ENCODE peak calls at places on chromosomes 3 and 15, in nine cellular contexts. One of them, this sample, is unnamed.

GRCh38 chr3:142850395-142851023 is 38.4 kb downstream of the PCOLCE2 start:
- DNase-seq in astrocyte of the spinal cord: peak
- DNase-seq in body of pancreas: peak
- DNase-seq in brain microvascular endothelial cell: peak
- DNase-seq in thoracic aorta: no peak
- DNase-seq in fibroblast of pulmonary artery: peak
- DNase-seq in cardiac muscle cell: peak
- DNase-seq in PC-3: peak
- DNase-seq in H7: no peak
- DNase-seq in this sample: peak

GRCh38 chr3:42803800-42804112 is 534 bp downstream of the HIGD1A start:
- DNase-seq in PC-3: no peak
- DNase-seq in brain microvascular endothelial cell: peak
- DNase-seq in H7: no peak
- DNase-seq in astrocyte of the spinal cord: peak
- DNase-seq in thoracic aorta: no peak
- DNase-seq in cardiac muscle cell: peak
- DNase-seq in fibroblast of pulmonary artery: peak
- DNase-seq in body of pancreas: peak
- DNase-seq in this sample: peak

GRCh38 chr3:149553781-149554451 is 79.4 kb downstream of the TM4SF4 start:
- DNase-seq in PC-3: no peak
- DNase-seq in astrocyte of the spinal cord: peak
- DNase-seq in brain microvascular endothelial cell: no peak
- DNase-seq in body of pancreas: peak
- DNase-seq in thoracic aorta: no peak
- DNase-seq in H7: no peak
- DNase-seq in fibroblast of pulmonary artery: peak
- DNase-seq in cardiac muscle cell: peak
- DNase-seq in this sample: peak

GRCh38 chr3:186099178-186099577 is 9.7 kb downstream of the ETV5 start:
- DNase-seq in body of pancreas: peak
- DNase-seq in H7: no peak
- DNase-seq in thoracic aorta: peak
- DNase-seq in fibroblast of pulmonary artery: peak
- DNase-seq in brain microvascular endothelial cell: peak
- DNase-seq in PC-3: peak
- DNase-seq in cardiac muscle cell: peak
- DNase-seq in astrocyte of the spinal cord: peak
- DNase-seq in this sample: peak

GRCh38 chr3:38086496-38086895 is 47.5 kb downstream of the DLEC1 start:
- DNase-seq in PC-3: no peak
- DNase-seq in thoracic aorta: no peak
- DNase-seq in body of pancreas: no peak
- DNase-seq in astrocyte of the spinal cord: no peak
- DNase-seq in H7: no peak
- DNase-seq in fibroblast of pulmonary artery: no peak
- DNase-seq in brain microvascular endothelial cell: no peak
- DNase-seq in cardiac muscle cell: no peak
- DNase-seq in this sample: no peak

GRCh38 chr3:46972396-46972795 is 4.1 kb downstream of the CCDC12 start:
- DNase-seq in PC-3: no peak
- DNase-seq in thoracic aorta: no peak
- DNase-seq in H7: no peak
- DNase-seq in fibroblast of pulmonary artery: no peak
- DNase-seq in brain microvascular endothelial cell: no peak
- DNase-seq in astrocyte of the spinal cord: no peak
- DNase-seq in body of pancreas: no peak
- DNase-seq in cardiac muscle cell: no peak
- DNase-seq in this sample: no peak

GRCh38 chr3:94115482-94115881 is 52.6 kb downstream of the NSUN3 start:
- DNase-seq in fibroblast of pulmonary artery: peak
- DNase-seq in H7: no peak
- DNase-seq in thoracic aorta: no peak
- DNase-seq in brain microvascular endothelial cell: peak
- DNase-seq in body of pancreas: no peak
- DNase-seq in astrocyte of the spinal cord: peak
- DNase-seq in PC-3: peak
- DNase-seq in cardiac muscle cell: peak
- DNase-seq in this sample: no peak

GRCh38 chr15:95132774-95133173 is 901.4 kb downstream of the MCTP2 start:
- DNase-seq in PC-3: peak
- DNase-seq in thoracic aorta: no peak
- DNase-seq in brain microvascular endothelial cell: peak
- DNase-seq in cardiac muscle cell: peak
- DNase-seq in astrocyte of the spinal cord: peak
- DNase-seq in fibroblast of pulmonary artery: peak
- DNase-seq in body of pancreas: no peak
- DNase-seq in H7: no peak
- DNase-seq in this sample: no peak

DNA sequence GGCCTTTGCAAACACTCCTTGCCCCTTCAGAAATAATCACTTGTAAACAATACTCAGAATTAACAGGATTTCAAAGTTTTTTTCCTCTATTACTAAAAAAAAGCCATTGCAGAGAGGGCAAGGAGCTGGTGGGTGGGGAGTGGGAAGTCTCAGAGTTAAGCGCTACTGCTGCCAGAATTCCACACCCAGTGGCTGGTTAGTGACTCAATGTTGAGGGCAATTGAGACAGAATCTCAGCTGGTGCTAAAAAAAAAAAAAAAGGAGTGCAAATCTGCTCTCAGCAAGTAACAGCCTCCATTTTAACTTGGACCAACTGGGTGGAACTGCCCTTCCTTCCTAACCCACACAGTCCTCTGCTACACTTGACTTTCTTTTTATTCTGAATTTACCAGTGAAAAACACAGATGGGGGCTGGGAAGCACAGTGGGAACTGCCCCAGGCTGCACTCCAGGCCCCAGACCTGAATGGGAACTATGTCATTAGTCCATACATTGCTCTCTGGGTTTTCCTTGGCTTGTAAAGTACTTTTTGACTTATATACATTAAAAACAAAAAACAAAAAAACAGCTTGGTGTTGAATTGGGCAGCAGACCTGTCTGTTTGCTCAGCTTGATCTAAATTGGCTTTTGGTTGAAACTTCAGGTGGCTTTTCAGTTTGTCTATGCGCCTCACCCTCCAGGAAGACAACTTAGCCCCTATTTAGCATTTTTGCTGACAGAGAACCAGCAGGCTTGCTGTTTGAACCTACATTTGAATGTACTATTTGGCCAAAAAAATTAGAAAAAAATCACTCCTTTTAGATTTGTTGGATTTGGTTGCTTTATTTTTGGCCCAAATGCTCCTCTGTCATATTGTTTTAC is 357.8 kb upstream of the TBL1XR1 start:
- DNase-seq in astrocyte of the spinal cord: peak
- DNase-seq in brain microvascular endothelial cell: peak
- DNase-seq in body of pancreas: peak
- DNase-seq in H7: peak
- DNase-seq in PC-3: peak
- DNase-seq in thoracic aorta: no peak
- DNase-seq in fibroblast of pulmonary artery: peak
- DNase-seq in cardiac muscle cell: peak
- DNase-seq in this sample: peak
- H3K4me3 ChIP-seq in astrocyte of the spinal cord: no peak
- H3K4me3 ChIP-seq in brain microvascular endothelial cell: no peak
- H3K4me3 ChIP-seq in body of pancreas: no peak
- H3K4me3 ChIP-seq in H7: no peak
- H3K4me3 ChIP-seq in PC-3: no peak
- H3K4me3 ChIP-seq in thoracic aorta: no peak
- H3K4me3 ChIP-seq in fibroblast of pulmonary artery: no peak
- H3K4me3 ChIP-seq in cardiac muscle cell: no peak
- H3K4me3 ChIP-seq in this sample: no peak

GRCh38 chr3:140096037-140096436 is 161.1 kb downstream of the CLSTN2 start:
- DNase-seq in brain microvascular endothelial cell: no peak
- DNase-seq in cardiac muscle cell: no peak
- DNase-seq in PC-3: no peak
- DNase-seq in body of pancreas: no peak
- DNase-seq in astrocyte of the spinal cord: no peak
- DNase-seq in fibroblast of pulmonary artery: no peak
- DNase-seq in H7: no peak
- DNase-seq in thoracic aorta: no peak
- DNase-seq in this sample: no peak

GRCh38 chr3:140097874-140098273 is 162.9 kb downstream of the CLSTN2 start:
- DNase-seq in cardiac muscle cell: no peak
- DNase-seq in fibroblast of pulmonary artery: no peak
- DNase-seq in brain microvascular endothelial cell: no peak
- DNase-seq in thoracic aorta: no peak
- DNase-seq in H7: no peak
- DNase-seq in astrocyte of the spinal cord: no peak
- DNase-seq in body of pancreas: no peak
- DNase-seq in PC-3: no peak
- DNase-seq in this sample: no peak

GRCh38 chr3:140091143-140091542 is 156.2 kb downstream of the CLSTN2 start:
- DNase-seq in astrocyte of the spinal cord: peak
- DNase-seq in PC-3: no peak
- DNase-seq in body of pancreas: no peak
- DNase-seq in brain microvascular endothelial cell: peak
- DNase-seq in cardiac muscle cell: peak
- DNase-seq in H7: no peak
- DNase-seq in fibroblast of pulmonary artery: no peak
- DNase-seq in thoracic aorta: no peak
- DNase-seq in this sample: no peak

GRCh38 chr3:140092883-140093536 is 158.0 kb downstream of the CLSTN2 start:
- DNase-seq in fibroblast of pulmonary artery: no peak
- DNase-seq in brain microvascular endothelial cell: no peak
- DNase-seq in astrocyte of the spinal cord: no peak
- DNase-seq in cardiac muscle cell: no peak
- DNase-seq in body of pancreas: no peak
- DNase-seq in PC-3: no peak
- DNase-seq in thoracic aorta: no peak
- DNase-seq in H7: peak
- DNase-seq in this sample: no peak

DNA sequence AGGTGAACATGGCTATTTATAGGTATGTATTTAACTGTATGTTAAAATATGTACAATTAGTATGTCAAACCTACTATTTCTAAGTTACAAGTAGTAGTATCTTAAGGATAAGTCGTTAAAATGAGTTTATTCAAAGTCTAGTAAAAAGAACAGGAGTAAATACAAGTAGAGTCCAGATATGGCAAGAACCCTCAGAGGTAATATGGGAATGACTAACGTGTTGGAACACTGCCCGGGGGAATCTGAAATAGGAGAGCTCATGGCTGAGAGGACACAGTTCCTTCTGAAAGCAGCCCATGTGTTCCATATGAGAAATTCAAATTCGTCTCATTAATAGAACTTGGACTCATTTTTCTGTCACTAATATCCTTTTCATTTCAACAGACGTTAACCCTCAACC is 158.8 kb downstream of the CLSTN2 start:
- DNase-seq in thoracic aorta: peak
- DNase-seq in fibroblast of pulmonary artery: peak
- DNase-seq in PC-3: peak
- DNase-seq in body of pancreas: peak
- DNase-seq in brain microvascular endothelial cell: peak
- DNase-seq in astrocyte of the spinal cord: peak
- DNase-seq in cardiac muscle cell: peak
- DNase-seq in H7: no peak
- DNase-seq in this sample: peak
- H3K4me3 ChIP-seq in thoracic aorta: no peak
- H3K4me3 ChIP-seq in fibroblast of pulmonary artery: no peak
- H3K4me3 ChIP-seq in PC-3: no peak
- H3K4me3 ChIP-seq in body of pancreas: no peak
- H3K4me3 ChIP-seq in brain microvascular endothelial cell: no peak
- H3K4me3 ChIP-seq in astrocyte of the spinal cord: no peak
- H3K4me3 ChIP-seq in cardiac muscle cell: no peak
- H3K4me3 ChIP-seq in H7: no peak
- H3K4me3 ChIP-seq in this sample: no peak

GRCh38 chr3:69719292-69719691 is 20.0 kb upstream of the MITF start:
- DNase-seq in fibroblast of pulmonary artery: no peak
- DNase-seq in PC-3: no peak
- DNase-seq in thoracic aorta: no peak
- DNase-seq in astrocyte of the spinal cord: no peak
- DNase-seq in body of pancreas: no peak
- DNase-seq in brain microvascular endothelial cell: no peak
- DNase-seq in H7: no peak
- DNase-seq in cardiac muscle cell: no peak
- DNase-seq in this sample: no peak

GRCh38 chr3:69715204-69715603 is 24.1 kb upstream of the MITF start:
- DNase-seq in fibroblast of pulmonary artery: no peak
- DNase-seq in cardiac muscle cell: no peak
- DNase-seq in thoracic aorta: no peak
- DNase-seq in body of pancreas: no peak
- DNase-seq in brain microvascular endothelial cell: no peak
- DNase-seq in astrocyte of the spinal cord: no peak
- DNase-seq in H7: no peak
- DNase-seq in PC-3: no peak
- DNase-seq in this sample: no peak

GRCh38 chr3:69712933-69713332 is 26.3 kb upstream of the MITF start:
- DNase-seq in astrocyte of the spinal cord: no peak
- DNase-seq in body of pancreas: no peak
- DNase-seq in fibroblast of pulmonary artery: no peak
- DNase-seq in cardiac muscle cell: no peak
- DNase-seq in thoracic aorta: no peak
- DNase-seq in brain microvascular endothelial cell: no peak
- DNase-seq in H7: no peak
- DNase-seq in PC-3: no peak
- DNase-seq in this sample: no peak

GRCh38 chr3:69718832-69719231 is 20.4 kb upstream of the MITF start:
- DNase-seq in fibroblast of pulmonary artery: no peak
- DNase-seq in cardiac muscle cell: no peak
- DNase-seq in PC-3: no peak
- DNase-seq in brain microvascular endothelial cell: no peak
- DNase-seq in body of pancreas: no peak
- DNase-seq in H7: peak
- DNase-seq in thoracic aorta: no peak
- DNase-seq in astrocyte of the spinal cord: no peak
- DNase-seq in this sample: no peak

GRCh38 chr3:69716119-69716518 is 23.1 kb upstream of the MITF start:
- DNase-seq in PC-3: no peak
- DNase-seq in cardiac muscle cell: no peak
- DNase-seq in fibroblast of pulmonary artery: no peak
- DNase-seq in H7: no peak
- DNase-seq in body of pancreas: no peak
- DNase-seq in astrocyte of the spinal cord: no peak
- DNase-seq in brain microvascular endothelial cell: no peak
- DNase-seq in thoracic aorta: no peak
- DNase-seq in this sample: no peak
- H3K4me3 ChIP-seq in PC-3: no peak
- H3K4me3 ChIP-seq in cardiac muscle cell: no peak
- H3K4me3 ChIP-seq in fibroblast of pulmonary artery: no peak
- H3K4me3 ChIP-seq in H7: no peak
- H3K4me3 ChIP-seq in body of pancreas: no peak
- H3K4me3 ChIP-seq in astrocyte of the spinal cord: no peak
- H3K4me3 ChIP-seq in brain microvascular endothelial cell: no peak
- H3K4me3 ChIP-seq in thoracic aorta: no peak
- H3K4me3 ChIP-seq in this sample: no peak

DNA sequence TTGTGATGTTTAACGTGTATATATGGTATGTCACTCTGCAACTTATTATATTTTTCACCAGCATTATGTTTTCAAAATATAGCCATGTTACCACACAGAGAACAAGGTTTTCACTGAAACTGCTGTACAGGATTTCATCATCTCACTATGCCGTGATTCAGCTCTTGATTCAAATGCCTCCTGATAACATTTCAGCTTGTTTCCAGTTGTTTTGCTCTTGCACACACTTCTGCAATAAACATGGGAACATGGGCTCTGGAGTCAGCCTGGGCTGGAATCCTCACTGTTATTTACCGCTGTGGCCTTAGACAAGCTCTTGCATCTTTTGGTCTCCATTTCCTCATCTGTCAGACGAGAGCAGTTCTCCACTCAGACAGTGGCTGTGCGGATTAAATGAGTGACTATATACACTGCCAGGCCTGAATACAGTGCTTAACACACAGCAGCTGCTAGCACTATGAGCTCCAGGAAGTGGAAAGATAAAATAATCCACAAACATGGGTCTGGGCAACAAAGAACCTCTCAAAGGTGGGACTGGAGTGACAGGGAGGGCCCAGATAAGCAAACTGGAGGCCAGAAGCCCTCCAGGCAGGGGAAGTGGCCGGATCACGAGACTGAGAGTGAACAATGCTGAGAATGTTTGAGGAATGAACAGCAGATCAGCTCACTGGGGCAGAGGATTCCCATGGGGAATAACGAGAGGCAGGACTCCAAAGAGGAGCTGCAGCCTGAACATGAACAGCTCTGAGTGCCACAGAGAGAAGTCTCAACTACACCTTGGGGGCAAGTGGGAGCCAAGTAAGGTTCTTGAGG is 17.7 kb downstream of the NTRK3 start:
- DNase-seq in body of pancreas: peak
- DNase-seq in cardiac muscle cell: peak
- DNase-seq in fibroblast of pulmonary artery: peak
- DNase-seq in H7: no peak
- DNase-seq in astrocyte of the spinal cord: no peak
- DNase-seq in brain microvascular endothelial cell: peak
- DNase-seq in PC-3: no peak
- DNase-seq in thoracic aorta: no peak
- DNase-seq in this sample: no peak
- H3K4me3 ChIP-seq in body of pancreas: no peak
- H3K4me3 ChIP-seq in cardiac muscle cell: no peak
- H3K4me3 ChIP-seq in fibroblast of pulmonary artery: no peak
- H3K4me3 ChIP-seq in H7: no peak
- H3K4me3 ChIP-seq in astrocyte of the spinal cord: no peak
- H3K4me3 ChIP-seq in brain microvascular endothelial cell: no peak
- H3K4me3 ChIP-seq in PC-3: no peak
- H3K4me3 ChIP-seq in thoracic aorta: peak
- H3K4me3 ChIP-seq in this sample: no peak